ENCODE peak calls at places on chromosome 15, in six cellular contexts. One of them, this sample, is unnamed.

GRCh38 chr15:43516801-43517353 is 531 bp upstream of the MAP1A start:
- DNase-seq in CD8-positive, alpha-beta T cell: no peak
- DNase-seq in skeletal muscle cell: peak
- DNase-seq in lung: no peak
- DNase-seq in aorta: no peak
- DNase-seq in stomach: no peak
- DNase-seq in this sample: no peak

GRCh38 chr15:29270976-29271375 is 1.4 kb upstream of the NSMCE3 start:
- DNase-seq in CD8-positive, alpha-beta T cell: no peak
- DNase-seq in skeletal muscle cell: no peak
- DNase-seq in lung: no peak
- DNase-seq in stomach: no peak
- DNase-seq in aorta: no peak
- DNase-seq in this sample: no peak

GRCh38 chr15:28885289-28885629 is 515 bp upstream of the APBA2 start:
- DNase-seq in stomach: no peak
- DNase-seq in skeletal muscle cell: no peak
- DNase-seq in lung: no peak
- DNase-seq in aorta: peak
- DNase-seq in CD8-positive, alpha-beta T cell: no peak
- DNase-seq in this sample: no peak

GRCh38 chr15:56244237-56244810 is 645 bp upstream of the RFX7 start:
- DNase-seq in stomach: peak
- DNase-seq in CD8-positive, alpha-beta T cell: peak
- DNase-seq in skeletal muscle cell: peak
- DNase-seq in lung: peak
- DNase-seq in aorta: peak
- DNase-seq in this sample: peak

GRCh38 chr15:99845009-99845408 is 111.8 kb upstream of the LYSMD4 start:
- DNase-seq in lung: no peak
- DNase-seq in skeletal muscle cell: no peak
- DNase-seq in aorta: no peak
- DNase-seq in CD8-positive, alpha-beta T cell: no peak
- DNase-seq in stomach: no peak
- DNase-seq in this sample: no peak

GRCh38 chr15:94893091-94893490 is 661.7 kb downstream of the MCTP2 start:
- DNase-seq in aorta: no peak
- DNase-seq in CD8-positive, alpha-beta T cell: no peak
- DNase-seq in stomach: no peak
- DNase-seq in lung: no peak
- DNase-seq in skeletal muscle cell: no peak
- DNase-seq in this sample: no peak

GRCh38 chr15:86201313-86202008 is 121.8 kb downstream of the AGBL1 start:
- DNase-seq in lung: no peak
- DNase-seq in aorta: no peak
- DNase-seq in stomach: no peak
- DNase-seq in CD8-positive, alpha-beta T cell: no peak
- DNase-seq in skeletal muscle cell: no peak
- DNase-seq in this sample: no peak

GRCh38 chr15:41018534-41018933 is 65.3 kb downstream of the CHAC1 start:
- DNase-seq in CD8-positive, alpha-beta T cell: no peak
- DNase-seq in aorta: no peak
- DNase-seq in skeletal muscle cell: no peak
- DNase-seq in stomach: peak
- DNase-seq in lung: peak
- DNase-seq in this sample: no peak

GRCh38 chr15:69150336-69150735 is 10.1 kb upstream of the GLCE start:
- DNase-seq in CD8-positive, alpha-beta T cell: no peak
- DNase-seq in aorta: no peak
- DNase-seq in skeletal muscle cell: no peak
- DNase-seq in lung: no peak
- DNase-seq in stomach: no peak
- DNase-seq in this sample: no peak

GRCh38 chr15:88513195-88513594 is 33.3 kb downstream of the DET1 start:
- DNase-seq in lung: no peak
- DNase-seq in skeletal muscle cell: no peak
- DNase-seq in aorta: no peak
- DNase-seq in stomach: no peak
- DNase-seq in CD8-positive, alpha-beta T cell: no peak
- DNase-seq in this sample: no peak

GRCh38 chr15:77870195-77871065 is 207.1 kb downstream of the TBC1D2B start:
- DNase-seq in lung: peak
- DNase-seq in skeletal muscle cell: no peak
- DNase-seq in stomach: peak
- DNase-seq in aorta: peak
- DNase-seq in CD8-positive, alpha-beta T cell: peak
- DNase-seq in this sample: no peak

GRCh38 chr15:101003706-101004105 is 84.5 kb downstream of the LRRK1 start:
- DNase-seq in aorta: no peak
- DNase-seq in skeletal muscle cell: no peak
- DNase-seq in CD8-positive, alpha-beta T cell: no peak
- DNase-seq in stomach: no peak
- DNase-seq in lung: no peak
- DNase-seq in this sample: peak

GRCh38 chr15:39747326-39747725 is 35.3 kb downstream of the FSIP1 start:
- DNase-seq in aorta: no peak
- DNase-seq in stomach: no peak
- DNase-seq in lung: no peak
- DNase-seq in skeletal muscle cell: peak
- DNase-seq in CD8-positive, alpha-beta T cell: no peak
- DNase-seq in this sample: no peak

GRCh38 chr15:73994912-73995622 is 551 bp downstream of the PML start:
- DNase-seq in lung: no peak
- DNase-seq in stomach: no peak
- DNase-seq in skeletal muscle cell: no peak
- DNase-seq in aorta: peak
- DNase-seq in CD8-positive, alpha-beta T cell: peak
- DNase-seq in this sample: no peak

GRCh38 chr15:55168350-55168974 is 28.3 kb downstream of the RSL24D1 start:
- DNase-seq in skeletal muscle cell: peak
- DNase-seq in CD8-positive, alpha-beta T cell: peak
- DNase-seq in stomach: peak
- DNase-seq in aorta: peak
- DNase-seq in lung: peak
- DNase-seq in this sample: no peak

GRCh38 chr15:45703670-45704328 is 69.0 kb downstream of the SQOR start:
- DNase-seq in lung: no peak
- DNase-seq in skeletal muscle cell: no peak
- DNase-seq in aorta: no peak
- DNase-seq in CD8-positive, alpha-beta T cell: no peak
- DNase-seq in stomach: no peak
- DNase-seq in this sample: no peak
- H3K4me3 ChIP-seq in lung: no peak
- H3K4me3 ChIP-seq in skeletal muscle cell: peak
- H3K4me3 ChIP-seq in aorta: no peak
- H3K4me3 ChIP-seq in CD8-positive, alpha-beta T cell: peak
- H3K4me3 ChIP-seq in stomach: peak
- H3K4me3 ChIP-seq in this sample: peak

DNA sequence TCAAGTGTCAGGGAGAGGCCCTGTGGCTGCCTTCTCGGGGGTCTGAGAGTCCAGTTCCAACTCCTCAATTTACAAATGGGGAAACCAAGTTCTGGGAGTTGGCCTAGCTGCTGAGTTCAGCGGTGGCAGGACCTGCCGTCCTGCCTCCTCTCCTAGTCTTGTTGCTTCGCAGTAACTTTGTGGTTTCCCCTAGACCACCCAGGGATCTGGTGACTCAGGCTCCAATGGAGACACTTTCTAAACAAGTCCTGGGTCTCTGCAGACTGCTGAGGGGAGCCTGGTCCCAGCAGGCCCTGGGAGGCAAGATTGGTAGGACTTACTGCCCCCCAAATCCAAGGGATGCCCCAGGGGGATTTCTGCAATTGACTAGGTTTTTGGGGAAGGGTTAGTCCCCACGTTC is 83.6 kb downstream of the SMAD6 start:
- DNase-seq in stomach: no peak
- DNase-seq in aorta: no peak
- DNase-seq in lung: no peak
- DNase-seq in CD8-positive, alpha-beta T cell: no peak
- DNase-seq in skeletal muscle cell: no peak
- DNase-seq in this sample: no peak
- H3K4me3 ChIP-seq in stomach: no peak
- H3K4me3 ChIP-seq in aorta: no peak
- H3K4me3 ChIP-seq in lung: no peak
- H3K4me3 ChIP-seq in CD8-positive, alpha-beta T cell: no peak
- H3K4me3 ChIP-seq in skeletal muscle cell: no peak
- H3K4me3 ChIP-seq in this sample: no peak

DNA sequence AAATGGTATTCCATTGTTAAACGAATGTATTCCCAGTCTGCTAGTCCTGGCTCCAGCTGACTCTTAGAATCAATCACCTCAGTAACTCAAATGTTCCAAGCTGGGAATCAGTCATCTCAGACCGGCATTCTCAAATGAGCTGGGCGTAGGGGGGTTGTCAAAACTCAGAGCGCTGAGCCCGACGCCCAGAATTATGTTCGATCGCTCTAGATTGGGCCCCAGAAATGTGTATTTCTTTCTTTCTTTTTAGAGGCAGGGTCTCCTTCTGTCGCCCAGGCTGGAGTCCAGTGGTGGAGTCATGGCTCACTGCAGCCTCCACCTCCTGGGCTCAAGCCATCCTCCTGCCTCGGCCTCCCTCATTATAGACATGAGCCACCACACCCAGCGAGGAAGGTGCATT is 99.3 kb upstream of the IGF1R start:
- DNase-seq in aorta: no peak
- DNase-seq in lung: no peak
- DNase-seq in stomach: no peak
- DNase-seq in CD8-positive, alpha-beta T cell: no peak
- DNase-seq in skeletal muscle cell: no peak
- DNase-seq in this sample: no peak
- H3K4me3 ChIP-seq in aorta: peak
- H3K4me3 ChIP-seq in lung: no peak
- H3K4me3 ChIP-seq in stomach: peak
- H3K4me3 ChIP-seq in CD8-positive, alpha-beta T cell: no peak
- H3K4me3 ChIP-seq in skeletal muscle cell: peak
- H3K4me3 ChIP-seq in this sample: peak

GRCh38 chr15:63292771-63293170 is 15.4 kb downstream of the APH1B start:
- DNase-seq in aorta: no peak
- DNase-seq in skeletal muscle cell: no peak
- DNase-seq in stomach: no peak
- DNase-seq in lung: no peak
- DNase-seq in CD8-positive, alpha-beta T cell: no peak
- DNase-seq in this sample: no peak

GRCh38 chr15:63292241-63292640 is 14.8 kb downstream of the APH1B start:
- DNase-seq in skeletal muscle cell: no peak
- DNase-seq in stomach: no peak
- DNase-seq in lung: no peak
- DNase-seq in aorta: no peak
- DNase-seq in CD8-positive, alpha-beta T cell: no peak
- DNase-seq in this sample: no peak

GRCh38 chr15:63288778-63289378 is 11.5 kb downstream of the APH1B start:
- DNase-seq in aorta: no peak
- DNase-seq in CD8-positive, alpha-beta T cell: no peak
- DNase-seq in skeletal muscle cell: no peak
- DNase-seq in lung: no peak
- DNase-seq in stomach: no peak
- DNase-seq in this sample: no peak

GRCh38 chr15:63294354-63294753 is 16.9 kb downstream of the APH1B start:
- DNase-seq in CD8-positive, alpha-beta T cell: no peak
- DNase-seq in stomach: no peak
- DNase-seq in skeletal muscle cell: no peak
- DNase-seq in aorta: no peak
- DNase-seq in lung: no peak
- DNase-seq in this sample: no peak

DNA sequence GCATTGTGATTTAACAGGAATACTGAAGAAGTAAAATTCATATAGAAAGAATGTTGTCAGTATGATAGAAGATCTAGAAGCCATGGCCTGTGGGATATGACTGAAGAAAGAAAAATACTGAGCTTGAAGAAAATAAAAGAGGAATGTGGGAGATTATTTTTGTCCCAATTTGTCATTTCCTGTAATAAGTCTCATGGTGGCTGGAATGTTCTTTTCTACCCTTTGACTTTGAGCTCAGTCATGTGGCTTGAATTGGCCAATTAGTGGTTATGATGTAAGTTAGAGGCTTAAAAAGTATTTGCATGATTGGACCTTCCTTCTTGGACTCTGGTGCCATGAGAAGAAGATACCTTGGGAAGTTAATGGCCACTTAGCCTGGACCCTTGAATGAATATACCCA is 14.1 kb downstream of the APH1B start:
- DNase-seq in lung: no peak
- DNase-seq in stomach: no peak
- DNase-seq in CD8-positive, alpha-beta T cell: no peak
- DNase-seq in skeletal muscle cell: peak
- DNase-seq in aorta: no peak
- DNase-seq in this sample: no peak
- H3K4me3 ChIP-seq in lung: no peak
- H3K4me3 ChIP-seq in stomach: no peak
- H3K4me3 ChIP-seq in CD8-positive, alpha-beta T cell: no peak
- H3K4me3 ChIP-seq in skeletal muscle cell: no peak
- H3K4me3 ChIP-seq in aorta: no peak
- H3K4me3 ChIP-seq in this sample: no peak

GRCh38 chr15:32718822-32719716 is 1.3 kb downstream of the GREM1 start:
- DNase-seq in skeletal muscle cell: no peak
- DNase-seq in lung: no peak
- DNase-seq in stomach: peak
- DNase-seq in CD8-positive, alpha-beta T cell: no peak
- DNase-seq in aorta: peak
- DNase-seq in this sample: no peak
- H3K4me3 ChIP-seq in skeletal muscle cell: peak
- H3K4me3 ChIP-seq in lung: no peak
- H3K4me3 ChIP-seq in stomach: peak
- H3K4me3 ChIP-seq in CD8-positive, alpha-beta T cell: no peak
- H3K4me3 ChIP-seq in aorta: peak
- H3K4me3 ChIP-seq in this sample: peak

DNA sequence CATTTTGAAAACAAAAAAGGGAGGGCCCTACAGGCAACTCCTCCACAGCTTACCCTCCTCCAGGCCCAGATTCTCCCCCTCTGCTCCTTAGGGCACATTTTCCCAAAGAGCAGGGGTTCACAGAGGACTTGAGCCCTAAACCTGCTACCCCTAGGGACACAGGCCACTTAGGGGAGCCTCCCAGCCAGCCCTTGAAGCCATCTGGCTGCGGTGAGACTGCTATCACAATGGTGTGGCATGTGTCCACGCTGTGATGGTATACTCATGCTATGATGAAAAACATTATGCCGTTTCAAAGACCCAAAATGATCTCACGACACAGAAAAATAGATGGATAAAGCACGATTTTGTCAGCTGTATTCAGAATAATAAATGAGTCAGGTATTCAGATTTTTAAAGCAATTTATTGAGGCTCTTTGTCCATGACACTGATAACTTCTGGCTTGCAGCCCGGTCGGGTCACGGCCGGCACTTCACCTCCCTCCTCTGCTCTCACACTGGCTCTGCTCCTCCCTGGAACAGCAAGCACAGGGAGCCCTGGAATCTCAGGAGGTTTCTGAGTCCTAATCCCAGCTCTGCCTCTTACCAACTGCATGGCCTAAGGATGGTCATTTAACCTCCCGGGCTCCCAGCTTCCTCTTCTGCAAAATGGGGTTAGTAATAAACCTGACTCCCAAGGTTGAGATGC is 115.3 kb downstream of the MEGF11 start:
- DNase-seq in CD8-positive, alpha-beta T cell: no peak
- DNase-seq in lung: no peak
- DNase-seq in skeletal muscle cell: no peak
- DNase-seq in aorta: no peak
- DNase-seq in stomach: no peak
- DNase-seq in this sample: no peak
- H3K4me3 ChIP-seq in CD8-positive, alpha-beta T cell: no peak
- H3K4me3 ChIP-seq in lung: no peak
- H3K4me3 ChIP-seq in skeletal muscle cell: no peak
- H3K4me3 ChIP-seq in aorta: no peak
- H3K4me3 ChIP-seq in stomach: no peak
- H3K4me3 ChIP-seq in this sample: no peak

GRCh38 chr15:72493220-72493619 is 19.1 kb downstream of the ARIH1 start:
- DNase-seq in CD8-positive, alpha-beta T cell: no peak
- DNase-seq in stomach: no peak
- DNase-seq in aorta: no peak
- DNase-seq in skeletal muscle cell: no peak
- DNase-seq in lung: no peak
- DNase-seq in this sample: no peak
- H3K4me3 ChIP-seq in CD8-positive, alpha-beta T cell: no peak
- H3K4me3 ChIP-seq in stomach: no peak
- H3K4me3 ChIP-seq in aorta: no peak
- H3K4me3 ChIP-seq in skeletal muscle cell: no peak
- H3K4me3 ChIP-seq in lung: no peak
- H3K4me3 ChIP-seq in this sample: no peak

This sample was measured in vagina.